ENCODE peak calls at places on chromosome 3, in five cellular contexts. One of them, this sample, is unnamed.

GRCh38 chr3:149768704-149769103 is 16.4 kb upstream of the COMMD2 start:
- DNase-seq in fibroblast of lung: no peak
- DNase-seq in H9: no peak
- DNase-seq in K562: no peak
- DNase-seq in neural progenitor cell: no peak
- DNase-seq in this sample: no peak

GRCh38 chr3:34421762-34422161 is 623.3 kb downstream of the PDCD6IP start:
- DNase-seq in fibroblast of lung: no peak
- DNase-seq in H9: no peak
- DNase-seq in K562: no peak
- DNase-seq in neural progenitor cell: no peak
- DNase-seq in this sample: no peak

GRCh38 chr3:158775001-158775400 is 26.9 kb upstream of the MFSD1 start:
- DNase-seq in fibroblast of lung: peak; percentile 56
- DNase-seq in H9: no peak
- DNase-seq in K562: no peak
- DNase-seq in neural progenitor cell: no peak
- DNase-seq in this sample: no peak

GRCh38 chr3:46325645-46326300 is 28.1 kb upstream of the CCR2 start:
- DNase-seq in fibroblast of lung: no peak
- DNase-seq in H9: no peak
- DNase-seq in K562: no peak
- DNase-seq in neural progenitor cell: no peak
- DNase-seq in this sample: no peak

GRCh38 chr3:185151959-185152432 is 864 bp downstream of the C3orf70 start:
- DNase-seq in fibroblast of lung: peak; percentile 28
- DNase-seq in H9: no peak
- DNase-seq in K562: no peak
- DNase-seq in neural progenitor cell: no peak
- DNase-seq in this sample: no peak

GRCh38 chr3:138092023-138092422 is 23.4 kb downstream of the DZIP1L start:
- DNase-seq in fibroblast of lung: peak; percentile 20
- DNase-seq in H9: no peak
- DNase-seq in K562: no peak
- DNase-seq in neural progenitor cell: no peak
- DNase-seq in this sample: peak; percentile 40

GRCh38 chr3:37041546-37042195 is 48.4 kb downstream of the MLH1 start:
- DNase-seq in fibroblast of lung: peak; percentile 40
- DNase-seq in H9: no peak
- DNase-seq in K562: no peak
- DNase-seq in neural progenitor cell: no peak
- DNase-seq in this sample: no peak

GRCh38 chr3:95302044-95302443 is 1239.2 kb downstream of the NSUN3 start:
- DNase-seq in fibroblast of lung: peak; percentile 16
- DNase-seq in H9: no peak
- DNase-seq in K562: no peak
- DNase-seq in neural progenitor cell: no peak
- DNase-seq in this sample: peak; percentile 58

GRCh38 chr3:10869460-10869859 is 53.4 kb downstream of the SLC6A11 start:
- DNase-seq in fibroblast of lung: no peak
- DNase-seq in H9: no peak
- DNase-seq in K562: no peak
- DNase-seq in neural progenitor cell: no peak
- DNase-seq in this sample: no peak

GRCh38 chr3:18201315-18201714 is 223.8 kb downstream of the SATB1 start:
- DNase-seq in fibroblast of lung: no peak
- DNase-seq in H9: no peak
- DNase-seq in K562: no peak
- DNase-seq in neural progenitor cell: peak; percentile 21
- DNase-seq in this sample: no peak

GRCh38 chr3:77320514-77320913 is 280.6 kb downstream of the ROBO2 start:
- DNase-seq in fibroblast of lung: peak; percentile 70
- DNase-seq in H9: no peak
- DNase-seq in K562: peak; percentile 2
- DNase-seq in neural progenitor cell: peak; percentile 70
- DNase-seq in this sample: peak; percentile 69

GRCh38 chr3:25396251-25396650 is 31.8 kb upstream of the RARB start:
- DNase-seq in fibroblast of lung: no peak
- DNase-seq in H9: no peak
- DNase-seq in K562: no peak
- DNase-seq in neural progenitor cell: no peak
- DNase-seq in this sample: no peak

GRCh38 chr3:10518506-10519150 is 13.2 kb upstream of the ATP2B2 start:
- DNase-seq in fibroblast of lung: peak; percentile 26
- DNase-seq in H9: peak; percentile 25
- DNase-seq in K562: no peak
- DNase-seq in neural progenitor cell: no peak
- DNase-seq in this sample: peak; percentile 11

GRCh38 chr3:33440328-33440577 is at the start of gene UBP1:
- DNase-seq in fibroblast of lung: no peak
- DNase-seq in H9: no peak
- DNase-seq in K562: no peak
- DNase-seq in neural progenitor cell: peak; percentile 100
- DNase-seq in this sample: no peak

GRCh38 chr3:157311633-157312365 is 124.9 kb upstream of the PTX3 start:
- DNase-seq in fibroblast of lung: peak; percentile 98
- DNase-seq in H9: no peak
- DNase-seq in K562: no peak
- DNase-seq in neural progenitor cell: no peak
- DNase-seq in this sample: peak; percentile 93

GRCh38 chr3:162082516-162082915 is 585.9 kb downstream of the OTOL1 start:
- DNase-seq in fibroblast of lung: peak; percentile 11
- DNase-seq in H9: no peak
- DNase-seq in K562: no peak
- DNase-seq in neural progenitor cell: no peak
- DNase-seq in this sample: no peak

GRCh38 chr3:169668957-169669681 is 5.6 kb upstream of the MECOM start:
- DNase-seq in fibroblast of lung: peak; percentile 75
- DNase-seq in H9: peak; percentile 85
- DNase-seq in K562: peak; percentile 75
- DNase-seq in neural progenitor cell: peak; percentile 92
- DNase-seq in this sample: peak; percentile 86

GRCh38 chr3:147267431-147267830 is 138.9 kb downstream of the ZIC4 start:
- DNase-seq in fibroblast of lung: peak; percentile 1
- DNase-seq in H9: no peak
- DNase-seq in K562: no peak
- DNase-seq in neural progenitor cell: no peak
- DNase-seq in this sample: peak; percentile 10

GRCh38 chr3:171831936-171832335 is 11.2 kb upstream of the TMEM212 start:
- DNase-seq in fibroblast of lung: peak; percentile 59
- DNase-seq in H9: no peak
- DNase-seq in K562: no peak
- DNase-seq in neural progenitor cell: no peak
- DNase-seq in this sample: peak; percentile 45

GRCh38 chr3:82163907-82164520 is 402.6 kb upstream of the GBE1 start:
- DNase-seq in fibroblast of lung: peak; percentile 34
- DNase-seq in H9: no peak
- DNase-seq in K562: no peak
- DNase-seq in neural progenitor cell: peak; percentile 22
- DNase-seq in this sample: peak; percentile 62

GRCh38 chr3:69276884-69277283 is 109.0 kb downstream of the FRMD4B start:
- DNase-seq in fibroblast of lung: peak; percentile 70
- DNase-seq in H9: no peak
- DNase-seq in K562: no peak
- DNase-seq in neural progenitor cell: no peak
- DNase-seq in this sample: peak; percentile 40

GRCh38 chr3:52190294-52190841 is 7.6 kb upstream of the ALAS1 start:
- DNase-seq in fibroblast of lung: peak; percentile 92
- DNase-seq in H9: no peak
- DNase-seq in K562: no peak
- DNase-seq in neural progenitor cell: no peak
- DNase-seq in this sample: no peak

GRCh38 chr3:121707531-121708273 is 41.8 kb downstream of the GOLGB1 start:
- DNase-seq in fibroblast of lung: peak; percentile 8
- DNase-seq in H9: no peak
- DNase-seq in K562: no peak
- DNase-seq in neural progenitor cell: no peak
- DNase-seq in this sample: peak; percentile 92

GRCh38 chr3:57160046-57160730 is 5.0 kb downstream of the IL17RD start:
- DNase-seq in fibroblast of lung: no peak
- DNase-seq in H9: peak; percentile 74
- DNase-seq in K562: no peak
- DNase-seq in neural progenitor cell: peak; percentile 37
- DNase-seq in this sample: no peak

GRCh38 chr3:105277656-105278055 is 89.1 kb upstream of the ALCAM start:
- DNase-seq in fibroblast of lung: no peak
- DNase-seq in H9: no peak
- DNase-seq in K562: no peak
- DNase-seq in neural progenitor cell: no peak
- DNase-seq in this sample: peak; percentile 59

GRCh38 chr3:11847607-11848006 is 922 bp upstream of the TAMM41 start:
- DNase-seq in fibroblast of lung: no peak
- DNase-seq in H9: no peak
- DNase-seq in K562: peak; percentile 29
- DNase-seq in neural progenitor cell: no peak
- DNase-seq in this sample: peak; percentile 37

GRCh38 chr3:103787164-103787871 is 1352.5 kb downstream of the ZPLD1 start:
- DNase-seq in fibroblast of lung: no peak
- DNase-seq in H9: no peak
- DNase-seq in K562: no peak
- DNase-seq in neural progenitor cell: no peak
- DNase-seq in this sample: peak; percentile 21

GRCh38 chr3:119794971-119795612 is 13.2 kb downstream of the NR1I2 start:
- DNase-seq in fibroblast of lung: peak; percentile 21
- DNase-seq in H9: peak; percentile 78
- DNase-seq in K562: peak; percentile 84
- DNase-seq in neural progenitor cell: peak; percentile 87
- DNase-seq in this sample: peak; percentile 55

GRCh38 chr3:140995881-140996280 is 54.2 kb downstream of the SLC25A36 start:
- DNase-seq in fibroblast of lung: no peak
- DNase-seq in H9: no peak
- DNase-seq in K562: no peak
- DNase-seq in neural progenitor cell: no peak
- DNase-seq in this sample: no peak

GRCh38 chr3:98501270-98501669 is 3.8 kb downstream of the OR5K2 start:
- DNase-seq in fibroblast of lung: no peak
- DNase-seq in H9: no peak
- DNase-seq in K562: no peak
- DNase-seq in neural progenitor cell: no peak
- DNase-seq in this sample: no peak

GRCh38 chr3:83435173-83435572 is 1523.6 kb upstream of the CADM2 start:
- DNase-seq in fibroblast of lung: no peak
- DNase-seq in H9: no peak
- DNase-seq in K562: no peak
- DNase-seq in neural progenitor cell: peak; percentile 17
- DNase-seq in this sample: no peak

GRCh38 chr3:13846716-13847570 is 32.9 kb downstream of the WNT7A start:
- DNase-seq in fibroblast of lung: no peak
- DNase-seq in H9: no peak
- DNase-seq in K562: no peak
- DNase-seq in neural progenitor cell: no peak
- DNase-seq in this sample: no peak

GRCh38 chr3:181709537-181710279 is 2.0 kb upstream of the SOX2 start:
- DNase-seq in fibroblast of lung: peak; percentile 62
- DNase-seq in H9: peak; percentile 75
- DNase-seq in K562: peak; percentile 51
- DNase-seq in neural progenitor cell: peak; percentile 91
- DNase-seq in this sample: peak; percentile 80

DNA sequence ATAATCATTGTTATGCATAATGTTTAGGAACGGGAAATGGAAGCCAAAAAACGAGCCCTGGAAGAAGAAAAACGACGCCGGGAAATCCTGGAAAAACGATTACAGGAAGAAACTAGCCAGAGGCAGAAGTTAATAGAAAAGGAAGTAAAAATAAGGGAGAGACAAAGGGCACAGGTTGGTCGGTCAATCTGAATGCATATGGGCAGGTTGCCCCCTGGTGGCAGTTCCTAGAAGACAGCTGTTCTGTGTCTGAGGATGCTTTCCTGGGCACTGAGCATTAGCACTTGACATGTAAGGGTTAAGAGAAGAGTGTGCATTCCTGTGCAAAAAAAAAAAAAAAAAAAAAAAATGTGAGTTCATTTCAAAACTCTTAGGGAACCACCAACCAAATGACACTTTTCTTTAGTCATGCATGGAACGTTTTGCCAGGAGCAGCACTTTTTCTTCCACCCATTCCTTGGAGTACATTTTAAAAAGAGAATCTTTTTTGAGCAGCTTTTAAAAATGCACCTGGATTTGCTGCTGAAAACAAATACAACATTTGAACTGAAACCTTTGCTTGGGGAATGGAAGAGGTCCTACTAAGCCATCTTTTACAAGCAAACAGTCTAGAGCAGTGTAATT is 11.1 kb upstream of the ABHD10 start:
- DNase-seq in fibroblast of lung: peak; percentile 85
- DNase-seq in H9: peak; percentile 80
- DNase-seq in K562: peak; percentile 35
- DNase-seq in neural progenitor cell: peak; percentile 90
- DNase-seq in this sample: peak; percentile 92
- H2AFZ ChIP-seq in fibroblast of lung: no peak overlapping the region
- H2AFZ ChIP-seq in H9: no peak overlapping the region
- H2AFZ ChIP-seq in K562: no peak overlapping the region
- H2AFZ ChIP-seq in neural progenitor cell: no peak overlapping the region
- H2AFZ ChIP-seq in this sample: no peak overlapping the region

DNA sequence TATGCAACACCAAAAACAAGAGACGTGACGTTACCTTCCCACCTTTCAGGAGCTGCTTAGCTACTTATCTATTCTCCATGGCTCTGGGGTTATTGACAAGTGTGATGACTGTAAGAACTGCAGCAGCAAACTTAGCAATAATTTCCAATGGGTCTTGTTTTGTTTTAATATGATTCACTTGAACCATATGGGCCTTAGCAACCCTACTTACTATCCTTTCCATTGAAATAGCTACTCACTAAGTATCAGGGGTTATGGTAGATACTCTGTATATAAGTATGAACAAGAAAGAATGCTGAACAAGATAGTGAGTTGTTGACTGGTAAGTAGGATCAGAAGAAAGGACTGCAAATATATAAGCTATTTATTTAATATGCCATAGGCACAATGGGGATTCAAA is 69.3 kb upstream of the BBX start:
- DNase-seq in fibroblast of lung: no peak
- DNase-seq in H9: no peak
- DNase-seq in K562: no peak
- DNase-seq in neural progenitor cell: no peak
- DNase-seq in this sample: no peak
- H3K27ac ChIP-seq in fibroblast of lung: no peak overlapping the region
- H3K27ac ChIP-seq in H9: no peak overlapping the region
- H3K27ac ChIP-seq in K562: no peak overlapping the region
- H3K27ac ChIP-seq in neural progenitor cell: no peak overlapping the region
- H3K27ac ChIP-seq in this sample: no peak overlapping the region

GRCh38 chr3:30617653-30618052 is 11.3 kb downstream of the TGFBR2 start:
- DNase-seq in fibroblast of lung: no peak
- DNase-seq in H9: no peak
- DNase-seq in K562: no peak
- DNase-seq in neural progenitor cell: no peak
- DNase-seq in this sample: no peak
- H4K20me1 ChIP-seq in fibroblast of lung: no peaks in the 10 kb centered on the region
- H4K20me1 ChIP-seq in H9: no peaks in the 10 kb centered on the region
- H4K20me1 ChIP-seq in K562: no peaks in the 10 kb centered on the region
- H4K20me1 ChIP-seq in neural progenitor cell: no peaks in the 10 kb centered on the region
- H4K20me1 ChIP-seq in this sample: peaks cover 41% of the 10 kb centered on the region

DNA sequence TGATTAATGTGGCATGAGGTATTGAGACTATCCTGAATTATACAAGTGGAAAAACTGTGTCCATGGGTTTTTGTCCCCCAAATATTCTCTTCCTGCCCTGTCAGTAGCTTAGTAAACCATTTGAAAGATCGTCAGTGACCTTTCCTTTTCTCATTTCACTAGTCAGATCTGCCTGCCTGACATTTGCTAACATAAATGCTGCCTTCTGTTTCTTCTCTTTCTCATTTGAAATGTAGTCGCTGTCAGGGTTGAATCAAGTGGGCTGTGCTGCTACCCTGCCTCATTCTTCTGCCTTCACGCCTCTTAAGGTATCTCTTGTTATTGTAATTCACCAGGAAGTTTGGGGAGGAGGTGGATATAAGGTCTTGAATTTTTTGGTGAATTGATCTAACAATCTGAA is 67.5 kb downstream of the LRCH3 start:
- DNase-seq in fibroblast of lung: no peak
- DNase-seq in H9: peak; percentile 42
- DNase-seq in K562: no peak
- DNase-seq in neural progenitor cell: no peak
- DNase-seq in this sample: no peak
- H2AFZ ChIP-seq in fibroblast of lung: no peak overlapping the region
- H2AFZ ChIP-seq in H9: no peak overlapping the region
- H2AFZ ChIP-seq in K562: no peak overlapping the region
- H2AFZ ChIP-seq in neural progenitor cell: no peak overlapping the region
- H2AFZ ChIP-seq in this sample: no peak overlapping the region

This sample was measured in PC-3.